ENCODE peak calls at places on chromosomes 4 and X, in six cellular contexts. U is HTR-8/SVneo; C is hippocampal formation; N is activated effector memory CD4-positive, alpha-beta T cell treated with Interleukin-2 at 50 U/mL for 16 hours; W is hypothalamus; P is Kasumi-1. F is an unnamed sample.

GRCh38 chr4:61294001-61294400 is 93.9 kb downstream of the ADGRL3 start:
- DNase-seq in U (no peak), C (no peak), N (no peak), W (no peak), P (no peak), F (no peak)

GRCh38 chr4:183960912-183961569 is 55.9 kb downstream of the STOX2 start:
- DNase-seq in U (no peak), C (no peak), N (no peak), W (no peak), P (no peak), F (no peak)

GRCh38 chr4:75723117-75723801 is 1.1 kb upstream of the USO1 start:
- DNase-seq in U (no peak), C (no peak), N (no peak), W (no peak), P (no peak), F (no peak)

GRCh38 chr4:173128199-173128890 is 40.3 kb upstream of the GALNT7 start:
- DNase-seq in U (no peak), C (no peak), N (no peak), W (no peak), P (peak), F (no peak)

GRCh38 chr4:167595898-167596297 is 361.6 kb upstream of the SPOCK3 start:
- DNase-seq in U (no peak), C (no peak), N (no peak), W (no peak), P (no peak), F (no peak)

GRCh38 chr4:139301821-139302611 is at the start of gene NDUFC1:
- DNase-seq in U (no peak), C (peak), N (peak), W (no peak), P (peak), F (no peak)

GRCh38 chr4:118941799-118942198 is 53.1 kb downstream of the SYNPO2 start:
- DNase-seq in U (no peak), C (no peak), N (no peak), W (no peak), P (peak), F (no peak)

GRCh38 chr4:114606240-114606639 is 7.6 kb downstream of the UGT8 start:
- DNase-seq in U (no peak), C (no peak), N (no peak), W (no peak), P (no peak), F (no peak)

GRCh38 chrX:153521034-153521433 is 3.6 kb downstream of the ATP2B3 start:
- DNase-seq in U (no peak), C (peak), N (no peak), W (peak), P (no peak), F (no peak)

GRCh38 chrX:97026406-97026805 is 142.7 kb downstream of the RPA4 start:
- DNase-seq in U (no peak), C (no peak), N (no peak), W (no peak), P (peak), F (no peak)

GRCh38 chrX:72409993-72410392 is 104.3 kb upstream of the CITED1 start:
- DNase-seq in U (no peak), C (no peak), N (no peak), W (no peak), P (no peak), F (no peak)

GRCh38 chr4:7863911-7864681 is 75.6 kb downstream of the AFAP1 start:
- DNase-seq in U (no peak), C (no peak), N (no peak), W (no peak), P (no peak), F (no peak)

GRCh38 chr4:109496875-109497274 is 63.2 kb upstream of the MCUB start:
- DNase-seq in U (no peak), C (no peak), N (no peak), W (no peak), P (no peak), F (no peak)

GRCh38 chr4:173370130-173370476 is 651 bp upstream of the SAP30 start:
- DNase-seq in U (peak), C (no peak), N (no peak), W (no peak), P (no peak), F (no peak)

GRCh38 chr4:40722576-40723161 is 27.1 kb upstream of the NSUN7 start:
- DNase-seq in U (no peak), C (no peak), N (no peak), W (no peak), P (no peak), F (no peak)

GRCh38 chr4:182143822-182144620 is 99.2 kb upstream of the TENM3 start:
- DNase-seq in U (peak), C (no peak), N (no peak), W (peak), P (peak), F (peak)

GRCh38 chr4:142236268-142236667 is 599.9 kb downstream of the IL15 start:
- DNase-seq in U (no peak), C (no peak), N (no peak), W (no peak), P (no peak), F (no peak)

GRCh38 chrX:10039821-10040793 is 72.9 kb downstream of the CLDN34 start:
- DNase-seq in U (no peak), C (no peak), N (no peak), W (no peak), P (no peak), F (no peak)

GRCh38 chrX:131792356-131792749 is 230.7 kb upstream of the STK26 start:
- DNase-seq in U (no peak), C (peak), N (no peak), W (peak), P (no peak), F (no peak)

GRCh38 chr4:101594588-101594987 is 195.9 kb upstream of the BANK1 start:
- DNase-seq in U (no peak), C (no peak), N (no peak), W (no peak), P (no peak), F (no peak)

GRCh38 chr4:152949930-152950329 is 13.8 kb downstream of the FHDC1 start:
- DNase-seq in U (no peak), C (no peak), N (no peak), W (no peak), P (no peak), F (no peak)

GRCh38 chrX:66625525-66625924 is 13.4 kb downstream of the EDA2R start:
- DNase-seq in U (no peak), C (no peak), N (no peak), W (no peak), P (no peak), F (no peak)

GRCh38 chr4:110614173-110614948 is 8.5 kb downstream of the PITX2 start:
- DNase-seq in U (no peak), C (no peak), N (no peak), W (no peak), P (no peak), F (no peak)

GRCh38 chr4:7367894-7368293 is 66.8 kb downstream of the PSAPL1 start:
- DNase-seq in U (no peak), C (no peak), N (no peak), W (no peak), P (no peak), F (no peak)

GRCh38 chr4:188002346-188002745 is 6.8 kb downstream of the ZFP42 start:
- DNase-seq in U (peak), C (no peak), N (no peak), W (no peak), P (no peak), F (no peak)

GRCh38 chrX:139382529-139382928 is 148.0 kb upstream of the F9 start:
- DNase-seq in U (no peak), C (no peak), N (no peak), W (no peak), P (no peak), F (no peak)

GRCh38 chr4:27154706-27155105 is 294.1 kb downstream of the STIM2 start:
- DNase-seq in U (peak), C (no peak), N (no peak), W (no peak), P (peak), F (no peak)

GRCh38 chr4:181909368-181909767 is 333.8 kb upstream of the TENM3 start:
- DNase-seq in U (no peak), C (no peak), N (no peak), W (no peak), P (no peak), F (no peak)

GRCh38 chrX:114500622-114501021 is 83.3 kb upstream of the HTR2C start:
- DNase-seq in U (no peak), C (no peak), N (no peak), W (no peak), P (peak), F (peak)

GRCh38 chr4:151905197-151905596 is 144.4 kb upstream of the GATB start:
- DNase-seq in U (no peak), C (no peak), N (no peak), W (no peak), P (no peak), F (no peak)

GRCh38 chr4:164700471-164700870 is 53.5 kb upstream of the SMIM31 start:
- DNase-seq in U (no peak), C (peak), N (no peak), W (no peak), P (peak), F (peak)

GRCh38 chr4:19195696-19196095 is 1056.0 kb upstream of the SLIT2 start:
- DNase-seq in U (no peak), C (no peak), N (no peak), W (no peak), P (no peak), F (no peak)

GRCh38 chr4:125049711-125050110 is 265.0 kb upstream of the FAT4 start:
- DNase-seq in U (no peak), C (no peak), N (no peak), W (no peak), P (no peak), F (no peak)

GRCh38 chr4:135250040-135250439 is 1048.5 kb upstream of the PABPC4L start:
- DNase-seq in U (no peak), C (no peak), N (no peak), W (no peak), P (no peak), F (no peak)